ENCODE peak calls at places on chromosomes 3 and 15, in four cellular contexts. C is pancreas, U is NCI-H1105, R is GM06990. V is an unnamed sample.

GRCh38 chr3:172014145-172014544 is 25.2 kb upstream of the FNDC3B start:
- DNase-seq in C (no peak), U (no peak), R (no peak), V (no peak)

GRCh38 chr15:61038387-61038786 is 190.7 kb downstream of the RORA start:
- DNase-seq in C (no peak), U (peak; percentile 66), R (no peak), V (no peak)

GRCh38 chr15:41603941-41604660 is 45.1 kb downstream of the TYRO3 start:
- DNase-seq in C (peak; percentile 38), U (peak; percentile 24), R (peak; percentile 11), V (peak; percentile 65)

GRCh38 chr15:92453611-92454010 is 59.9 kb downstream of the ST8SIA2 start:
- DNase-seq in C (no peak), U (no peak), R (no peak), V (no peak)

GRCh38 chr15:99967841-99968371 is 234.7 kb upstream of the LYSMD4 start:
- DNase-seq in C (no peak), U (peak; percentile 25), R (no peak), V (no peak)

GRCh38 chr3:120170223-120170622 is 76.0 kb upstream of the GSK3B start:
- DNase-seq in C (no peak), U (peak; percentile 55), R (no peak), V (no peak)

GRCh38 chr15:63587527-63587926 is 9.7 kb upstream of the FBXL22 start:
- DNase-seq in C (no peak), U (no peak), R (no peak), V (no peak)

GRCh38 chr15:96595951-96596350 is 265.5 kb downstream of the NR2F2 start:
- DNase-seq in C (no peak), U (no peak), R (no peak), V (no peak)

GRCh38 chr15:67186226-67186649 is 68.2 kb downstream of the AAGAB start:
- DNase-seq in C (peak; percentile 9), U (no peak), R (no peak), V (no peak)

GRCh38 chr3:55555866-55556621 is 68.9 kb upstream of the WNT5A start:
- DNase-seq in C (no peak), U (no peak), R (no peak), V (no peak)

GRCh38 chr3:24598691-24599090 is 104.0 kb upstream of the THRB start:
- DNase-seq in C (no peak), U (no peak), R (no peak), V (no peak)

GRCh38 chr15:95629503-95630168 is 700.9 kb upstream of the NR2F2 start:
- DNase-seq in C (no peak), U (no peak), R (no peak), V (no peak)

GRCh38 chr3:134267996-134268395 is 17.3 kb upstream of the RYK start:
- DNase-seq in C (no peak), U (no peak), R (no peak), V (no peak)

GRCh38 chr3:133775835-133776234 is 29.6 kb downstream of the TF start:
- DNase-seq in C (no peak), U (no peak), R (no peak), V (no peak)

GRCh38 chr15:92393287-92393993 is at the start of gene ST8SIA2:
- DNase-seq in C (no peak), U (peak; percentile 21), R (peak; percentile 19), V (no peak)

GRCh38 chr3:104066658-104067057 is 1300.1 kb upstream of the ALCAM start:
- DNase-seq in C (no peak), U (no peak), R (no peak), V (no peak)

GRCh38 chr3:24503499-24504176 is 9.0 kb upstream of the THRB start:
- DNase-seq in C (no peak), U (no peak), R (no peak), V (no peak)

GRCh38 chr15:98965597-98965996 is 42.0 kb downstream of the PGPEP1L start:
- DNase-seq in C (no peak), U (no peak), R (no peak), V (no peak)

GRCh38 chr15:28985691-28986090 is 99.9 kb downstream of the APBA2 start:
- DNase-seq in C (no peak), U (no peak), R (no peak), V (no peak)

GRCh38 chr3:120741837-120742197 is 499 bp downstream of the RABL3 start:
- DNase-seq in C (no peak), U (no peak), R (no peak), V (no peak)

GRCh38 chr3:30161370-30161769 is 445.0 kb upstream of the TGFBR2 start:
- DNase-seq in C (no peak), U (no peak), R (no peak), V (no peak)

GRCh38 chr3:126358038-126358815 is 1.0 kb upstream of the KLF15 start:
- DNase-seq in C (no peak), U (peak; percentile 13), R (no peak), V (peak; percentile 45)

GRCh38 chr3:834679-835078 is 258.1 kb upstream of the CNTN6 start:
- DNase-seq in C (no peak), U (no peak), R (no peak), V (no peak)

GRCh38 chr15:82999905-83000671 is 11.4 kb downstream of the C15orf40 start:
- DNase-seq in C (no peak), U (peak; percentile 11), R (no peak), V (no peak)

GRCh38 chr3:54511766-54512365 is 389.5 kb downstream of the CACNA2D3 start:
- DNase-seq in C (no peak), U (no peak), R (no peak), V (peak; percentile 19)

GRCh38 chr3:95797081-95797480 is 1017.3 kb upstream of the EPHA6 start:
- DNase-seq in C (no peak), U (no peak), R (no peak), V (no peak)